ENCODE peak calls at places on chromosomes 5 and 9, in seven cellular contexts. Q is upper lobe of right lung, L is AG04450, F is IMR-90, I is foreskin fibroblast, O is body of pancreas, W is lung. U is an unnamed sample.

GRCh38 chr9:93652604-93653592 is 76.5 kb downstream of the PHF2 start:
- DNase-seq in I (no peak), L (no peak), O (no peak), F (no peak), Q (peak; percentile 46), W (no peak), U (no peak)

GRCh38 chr9:125902224-125902623 is 155.1 kb downstream of the PBX3 start:
- DNase-seq in L (no peak), Q (no peak), F (no peak), I (no peak), W (no peak), O (no peak), U (no peak)

GRCh38 chr5:151642472-151643140 is 44.1 kb downstream of the SPARC start:
- DNase-seq in I (no peak), F (no peak), W (no peak), O (no peak), Q (no peak), L (no peak), U (no peak)

GRCh38 chr5:91119265-91119664 is 263.9 kb downstream of the ARRDC3 start:
- DNase-seq in F (no peak), W (no peak), I (no peak), Q (no peak), O (no peak), L (no peak), U (no peak)

GRCh38 chr5:61084658-61085057 is 77.6 kb downstream of the SMIM15 start:
- DNase-seq in F (no peak), L (no peak), Q (no peak), W (no peak), O (no peak), I (no peak), U (no peak)

GRCh38 chr9:8762676-8763075 is 963.1 kb upstream of the DMAC1 start:
- DNase-seq in I (no peak), F (no peak), O (no peak), L (no peak), W (no peak), Q (no peak), U (no peak)

GRCh38 chr9:132804576-132805295 is 73.3 kb downstream of the AK8 start:
- DNase-seq in Q (no peak), O (no peak), L (no peak), W (no peak), I (no peak), F (no peak), U (no peak)

GRCh38 chr5:56951946-56952691 is at the start of gene MIER3:
- DNase-seq in L (peak; percentile 11), F (peak; percentile 67), W (peak; percentile 82), I (peak; percentile 73), Q (peak; percentile 92), O (peak; percentile 79), U (no peak)

GRCh38 chr5:142878111-142878510 is 107.9 kb downstream of the ARHGAP26 start:
- DNase-seq in I (no peak), F (no peak), L (no peak), W (no peak), O (no peak), Q (no peak), U (no peak)

GRCh38 chr5:148491015-148491792 is 107.4 kb downstream of the FBXO38 start:
- DNase-seq in Q (no peak), W (no peak), O (no peak), I (no peak), L (no peak), F (no peak), U (no peak)

GRCh38 chr9:21395778-21396717 is 10.8 kb upstream of the IFNA2 start:
- DNase-seq in L (no peak), W (no peak), O (peak; percentile 37), F (no peak), Q (peak; percentile 73), I (no peak), U (no peak)

GRCh38 chr9:133454943-133455673 is 4.7 kb upstream of the CACFD1 start:
- DNase-seq in L (no peak), W (no peak), F (no peak), O (no peak), Q (no peak), I (no peak), U (no peak)

GRCh38 chr5:80934751-80935150 is 25.4 kb upstream of the RASGRF2 start:
- DNase-seq in F (no peak), L (no peak), O (no peak), W (no peak), I (no peak), Q (no peak), U (no peak)
- TF ChIP-seq CTCF in F (no peak), L (no peak), O (no peak), W (no peak), I (no peak), Q (no peak), U (no peak)

DNA sequence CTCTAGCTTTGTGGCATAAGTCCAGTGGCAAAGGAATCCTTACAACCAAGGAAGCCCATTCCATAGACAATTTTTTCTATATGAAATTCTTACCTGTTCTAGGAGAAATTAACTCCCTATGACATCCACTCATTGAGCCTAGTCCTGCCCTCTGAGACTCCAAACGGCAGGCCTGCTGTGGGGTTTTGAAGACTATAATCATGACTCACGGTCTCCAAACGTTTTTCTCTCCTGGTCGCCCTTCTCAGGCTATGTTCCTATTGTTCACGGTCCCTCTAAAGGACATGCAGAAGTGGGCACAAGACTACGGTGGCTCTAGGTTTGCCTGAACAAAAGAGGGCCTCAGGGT is 599 bp downstream of the EXOSC3 start:
- DNase-seq in W (no peak), Q (no peak), I (no peak), L (no peak), O (no peak), F (peak; percentile 14), U (no peak)
- H3K4me3 ChIP-seq in W (peak overlapping the region; percentile 99), Q (peak overlapping the region; percentile 99), I (peak overlapping the region; percentile 95), L (peak overlapping the region; percentile 94), O (peak overlapping the region; percentile 85), F (peak overlapping the region; percentile 94), U (peak overlapping the region; percentile 82)

GRCh38 chr9:15512889-15513288 is 2.1 kb upstream of the PSIP1 start:
- DNase-seq in O (no peak), I (no peak), L (no peak), Q (no peak), W (no peak), F (no peak), U (no peak)

GRCh38 chr9:15513335-15513734 is 2.6 kb upstream of the PSIP1 start:
- DNase-seq in I (no peak), O (no peak), Q (no peak), W (no peak), F (no peak), L (no peak), U (no peak)

GRCh38 chr9:15512204-15512603 is 1.4 kb upstream of the PSIP1 start:
- DNase-seq in Q (no peak), W (no peak), L (no peak), I (no peak), F (no peak), O (no peak), U (no peak)

GRCh38 chr9:15509931-15510788 is 610 bp downstream of the PSIP1 start:
- DNase-seq in W (peak; percentile 34), O (peak; percentile 22), F (no peak), I (no peak), L (no peak), Q (peak; percentile 70), U (no peak)

DNA sequence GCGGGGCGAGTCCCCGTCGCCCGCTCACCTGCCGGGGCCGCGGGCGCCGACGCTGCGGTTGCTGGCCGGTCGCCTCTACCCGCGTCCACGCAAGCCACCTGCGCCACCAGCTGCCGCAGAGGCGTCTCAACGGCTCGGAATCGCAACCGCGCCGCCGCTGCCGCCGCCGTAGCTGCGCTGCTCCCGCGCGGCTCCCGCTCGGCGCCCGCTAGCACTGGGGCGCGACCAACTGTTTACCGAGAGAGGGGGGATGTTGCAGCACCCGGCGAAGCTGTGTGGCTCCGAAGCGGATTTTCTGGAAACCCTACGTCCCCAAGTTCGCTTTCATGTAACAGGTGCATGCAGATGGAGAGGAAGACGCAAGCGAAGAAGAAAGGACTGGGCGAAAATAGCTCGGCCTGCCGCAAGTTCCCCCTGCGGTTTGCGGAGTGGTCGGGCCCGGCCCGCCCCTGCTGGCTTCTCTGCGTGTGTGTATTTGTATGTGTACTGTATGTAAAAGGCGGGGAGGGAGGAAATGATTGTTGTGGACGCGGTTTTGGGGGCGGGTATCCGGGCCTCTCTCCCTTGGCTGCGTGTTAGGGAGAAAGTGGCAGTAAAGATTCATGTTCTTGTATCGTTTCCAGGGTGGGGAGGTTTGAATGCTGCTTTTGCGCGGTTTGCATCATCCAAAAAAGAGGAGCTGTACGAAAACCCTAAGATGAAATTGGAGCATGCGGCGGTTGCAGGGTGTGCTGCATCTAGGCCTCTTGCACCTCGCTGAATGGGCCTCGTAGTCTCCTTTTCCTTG is at the start of gene PSIP1:
- DNase-seq in Q (peak; percentile 88), F (peak; percentile 75), I (peak; percentile 74), O (peak; percentile 71), W (peak; percentile 69), L (peak; percentile 65), U (peak; percentile 28)
- TF ChIP-seq CTCF in Q (peak; percentile 14), F (no peak), I (no peak), O (peak; percentile 23), W (no peak), L (no peak), U (no peak)

DNA sequence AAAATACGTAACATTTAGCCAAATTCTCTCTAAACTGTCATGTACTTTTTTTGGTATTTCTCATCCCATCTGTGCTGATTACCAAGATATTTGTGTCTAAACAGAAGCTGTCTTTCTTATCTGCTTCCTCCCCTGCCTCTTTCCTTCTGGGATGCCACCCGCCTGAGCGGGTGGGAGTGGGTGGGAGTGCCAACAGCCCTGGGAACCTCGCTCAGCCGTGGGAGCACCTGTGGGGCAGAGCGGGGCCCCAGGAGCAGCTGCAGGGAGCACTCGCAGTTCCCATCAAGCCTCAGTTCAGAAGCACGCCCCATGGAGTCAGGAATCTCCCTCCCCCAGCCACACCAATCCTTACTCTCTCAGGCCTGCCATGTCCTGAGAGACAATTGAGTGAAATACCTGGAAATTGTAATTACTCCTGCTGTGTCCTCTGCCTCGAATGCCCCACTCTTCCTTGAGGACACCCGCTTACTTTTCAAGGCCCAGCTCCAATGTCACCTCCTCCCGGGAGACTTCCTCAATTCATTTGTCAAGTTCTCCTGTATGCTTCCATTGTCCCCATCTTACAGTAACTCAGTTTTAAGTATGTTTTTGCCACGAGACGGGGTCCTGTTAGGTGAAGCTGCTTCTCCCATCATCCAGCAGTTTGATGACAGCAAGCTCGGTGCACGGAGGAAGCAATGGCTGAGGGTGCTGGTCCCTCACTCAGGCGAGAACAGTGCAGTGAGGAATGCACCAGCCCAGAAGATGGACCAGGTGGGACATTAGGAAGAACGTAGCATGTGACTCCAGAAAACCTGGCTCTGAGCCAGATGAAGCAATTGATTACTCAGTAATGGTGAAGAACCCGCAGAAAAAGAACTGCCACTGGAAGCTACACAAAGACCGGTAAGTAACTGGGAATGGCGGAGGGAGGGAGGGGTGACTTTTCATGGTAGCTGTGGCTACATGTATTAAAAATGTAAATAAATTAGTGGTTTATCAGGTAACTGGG is 275.0 kb downstream of the DENND1A start:
- DNase-seq in W (no peak), Q (no peak), O (no peak), L (no peak), F (no peak), I (no peak), U (no peak)
- H3K4me3 ChIP-seq in W (no peak overlapping the region), Q (no peak overlapping the region), O (no peak overlapping the region), L (no peak overlapping the region), F (no peak overlapping the region), I (no peak overlapping the region), U (no peak overlapping the region)

GRCh38 chr9:74379718-74380117 is 117.4 kb upstream of the RORB start:
- DNase-seq in W (no peak), L (no peak), F (no peak), O (peak; percentile 48), I (no peak), Q (no peak), U (no peak)
- TF ChIP-seq CTCF in W (no peak), L (no peak), F (no peak), O (peak; percentile 47), I (no peak), Q (peak; percentile 22), U (no peak)